ENCODE peak calls at places on chromosomes 7 and 10, in eight cellular contexts. One of them, this sample, is unnamed. For H3K27me3, the result is how much of the 10 kb centered on the place peaks cover.

GRCh38 chr7:113197274-113197673 is 78.9 kb upstream of the SMIM30 start:
- DNase-seq in stomach: no peak
- DNase-seq in GM23338: no peak
- DNase-seq in Panc1: no peak
- DNase-seq in brain microvascular endothelial cell: peak
- DNase-seq in BE2C: no peak
- DNase-seq in neural progenitor cell: no peak
- DNase-seq in uterus: no peak
- DNase-seq in this sample: no peak

GRCh38 chr7:47361746-47362215 is 220.1 kb downstream of the TNS3 start:
- DNase-seq in Panc1: no peak
- DNase-seq in stomach: peak
- DNase-seq in GM23338: no peak
- DNase-seq in uterus: no peak
- DNase-seq in brain microvascular endothelial cell: peak
- DNase-seq in neural progenitor cell: no peak
- DNase-seq in BE2C: no peak
- DNase-seq in this sample: peak

GRCh38 chr7:108144931-108145330 is 14.8 kb upstream of the LAMB4 start:
- DNase-seq in GM23338: no peak
- DNase-seq in BE2C: no peak
- DNase-seq in neural progenitor cell: no peak
- DNase-seq in Panc1: no peak
- DNase-seq in brain microvascular endothelial cell: no peak
- DNase-seq in uterus: no peak
- DNase-seq in stomach: no peak
- DNase-seq in this sample: no peak

GRCh38 chr7:41403291-41403690 is 299.6 kb downstream of the INHBA start:
- DNase-seq in brain microvascular endothelial cell: no peak
- DNase-seq in uterus: no peak
- DNase-seq in BE2C: no peak
- DNase-seq in stomach: no peak
- DNase-seq in neural progenitor cell: peak
- DNase-seq in GM23338: peak
- DNase-seq in Panc1: no peak
- DNase-seq in this sample: no peak

GRCh38 chr7:40531946-40532345 is 397.1 kb downstream of the SUGCT start:
- DNase-seq in BE2C: no peak
- DNase-seq in Panc1: no peak
- DNase-seq in uterus: no peak
- DNase-seq in brain microvascular endothelial cell: no peak
- DNase-seq in neural progenitor cell: no peak
- DNase-seq in GM23338: no peak
- DNase-seq in stomach: no peak
- DNase-seq in this sample: no peak

GRCh38 chr7:83547526-83547925 is 101.4 kb downstream of the SEMA3E start:
- DNase-seq in GM23338: no peak
- DNase-seq in Panc1: no peak
- DNase-seq in uterus: no peak
- DNase-seq in brain microvascular endothelial cell: peak
- DNase-seq in stomach: peak
- DNase-seq in BE2C: peak
- DNase-seq in neural progenitor cell: no peak
- DNase-seq in this sample: no peak

GRCh38 chr7:84277628-84278224 is 83.1 kb upstream of the SEMA3A start:
- DNase-seq in stomach: no peak
- DNase-seq in neural progenitor cell: peak
- DNase-seq in brain microvascular endothelial cell: no peak
- DNase-seq in Panc1: no peak
- DNase-seq in uterus: no peak
- DNase-seq in BE2C: no peak
- DNase-seq in GM23338: peak
- DNase-seq in this sample: no peak

GRCh38 chr10:21260060-21260792 is 265.3 kb downstream of the SKIDA1 start:
- DNase-seq in BE2C: no peak
- DNase-seq in stomach: no peak
- DNase-seq in brain microvascular endothelial cell: no peak
- DNase-seq in Panc1: no peak
- DNase-seq in GM23338: no peak
- DNase-seq in uterus: no peak
- DNase-seq in neural progenitor cell: no peak
- DNase-seq in this sample: peak

GRCh38 chr7:46682841-46683624 is 762.0 kb upstream of the IGFBP3 start:
- DNase-seq in stomach: no peak
- DNase-seq in BE2C: no peak
- DNase-seq in brain microvascular endothelial cell: peak
- DNase-seq in uterus: no peak
- DNase-seq in neural progenitor cell: no peak
- DNase-seq in GM23338: no peak
- DNase-seq in Panc1: no peak
- DNase-seq in this sample: no peak

GRCh38 chr10:5168897-5169296 is 16.1 kb downstream of the AKR1C8 start:
- DNase-seq in uterus: no peak
- DNase-seq in BE2C: no peak
- DNase-seq in Panc1: no peak
- DNase-seq in brain microvascular endothelial cell: no peak
- DNase-seq in stomach: no peak
- DNase-seq in neural progenitor cell: no peak
- DNase-seq in GM23338: no peak
- DNase-seq in this sample: no peak

GRCh38 chr10:3987142-3987974 is 202.3 kb upstream of the KLF6 start:
- DNase-seq in neural progenitor cell: no peak
- DNase-seq in stomach: no peak
- DNase-seq in uterus: no peak
- DNase-seq in GM23338: no peak
- DNase-seq in BE2C: peak
- DNase-seq in Panc1: no peak
- DNase-seq in brain microvascular endothelial cell: no peak
- DNase-seq in this sample: no peak

GRCh38 chr10:4131407-4132215 is 346.6 kb upstream of the KLF6 start:
- DNase-seq in Panc1: no peak
- DNase-seq in brain microvascular endothelial cell: peak
- DNase-seq in uterus: no peak
- DNase-seq in neural progenitor cell: no peak
- DNase-seq in GM23338: no peak
- DNase-seq in BE2C: no peak
- DNase-seq in stomach: no peak
- DNase-seq in this sample: no peak

GRCh38 chr10:132544744-132545658 is 7.4 kb downstream of the INPP5A start:
- DNase-seq in stomach: no peak
- DNase-seq in GM23338: no peak
- DNase-seq in Panc1: no peak
- DNase-seq in uterus: peak
- DNase-seq in BE2C: no peak
- DNase-seq in neural progenitor cell: no peak
- DNase-seq in brain microvascular endothelial cell: no peak
- DNase-seq in this sample: peak

GRCh38 chr7:73769481-73770001 is 529 bp downstream of the CLDN3 start:
- DNase-seq in brain microvascular endothelial cell: no peak
- DNase-seq in uterus: no peak
- DNase-seq in BE2C: no peak
- DNase-seq in stomach: no peak
- DNase-seq in GM23338: no peak
- DNase-seq in neural progenitor cell: no peak
- DNase-seq in Panc1: no peak
- DNase-seq in this sample: no peak

GRCh38 chr7:153190452-153190851 is 430.9 kb downstream of the ACTR3B start:
- DNase-seq in uterus: no peak
- DNase-seq in GM23338: peak
- DNase-seq in stomach: no peak
- DNase-seq in brain microvascular endothelial cell: no peak
- DNase-seq in neural progenitor cell: peak
- DNase-seq in BE2C: peak
- DNase-seq in Panc1: no peak
- DNase-seq in this sample: no peak

GRCh38 chr10:38032881-38033280 is 22.4 kb downstream of the ZNF33A start:
- DNase-seq in brain microvascular endothelial cell: no peak
- DNase-seq in neural progenitor cell: no peak
- DNase-seq in BE2C: no peak
- DNase-seq in GM23338: no peak
- DNase-seq in uterus: no peak
- DNase-seq in stomach: no peak
- DNase-seq in Panc1: no peak
- DNase-seq in this sample: no peak

GRCh38 chr7:105788816-105789349 is 87.5 kb downstream of the ATXN7L1 start:
- DNase-seq in brain microvascular endothelial cell: no peak
- DNase-seq in neural progenitor cell: no peak
- DNase-seq in stomach: no peak
- DNase-seq in uterus: no peak
- DNase-seq in BE2C: no peak
- DNase-seq in GM23338: peak
- DNase-seq in Panc1: no peak
- DNase-seq in this sample: no peak

GRCh38 chr7:105786520-105786919 is 89.9 kb downstream of the ATXN7L1 start:
- DNase-seq in brain microvascular endothelial cell: no peak
- DNase-seq in GM23338: no peak
- DNase-seq in Panc1: no peak
- DNase-seq in BE2C: no peak
- DNase-seq in stomach: no peak
- DNase-seq in uterus: no peak
- DNase-seq in neural progenitor cell: no peak
- DNase-seq in this sample: no peak

GRCh38 chr7:105788356-105788755 is 88.0 kb downstream of the ATXN7L1 start:
- DNase-seq in neural progenitor cell: no peak
- DNase-seq in BE2C: no peak
- DNase-seq in stomach: no peak
- DNase-seq in GM23338: peak
- DNase-seq in brain microvascular endothelial cell: no peak
- DNase-seq in Panc1: no peak
- DNase-seq in uterus: no peak
- DNase-seq in this sample: no peak

GRCh38 chr7:105787071-105787470 is 89.3 kb downstream of the ATXN7L1 start:
- DNase-seq in brain microvascular endothelial cell: no peak
- DNase-seq in neural progenitor cell: no peak
- DNase-seq in stomach: no peak
- DNase-seq in BE2C: no peak
- DNase-seq in uterus: no peak
- DNase-seq in GM23338: no peak
- DNase-seq in Panc1: no peak
- DNase-seq in this sample: no peak

DNA sequence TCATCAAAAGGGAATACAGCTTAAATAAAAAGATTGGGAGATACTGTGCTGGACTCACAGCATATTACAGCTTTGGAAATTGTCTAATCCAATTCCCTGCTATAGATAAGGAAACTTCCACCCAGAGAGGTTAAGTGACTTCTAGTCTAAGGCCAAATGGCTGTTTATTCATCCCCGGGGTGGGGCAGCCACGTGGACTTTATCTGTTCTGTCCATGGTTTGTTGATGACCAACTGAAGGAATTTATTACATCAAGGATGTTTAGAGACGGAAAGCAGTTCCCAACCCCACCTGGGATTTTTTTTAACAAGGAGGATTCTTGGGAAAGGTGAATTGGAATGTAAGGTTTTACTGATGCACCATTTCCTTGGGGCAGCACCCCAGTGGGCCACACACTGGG is 88.6 kb downstream of the ATXN7L1 start:
- DNase-seq in brain microvascular endothelial cell: no peak
- DNase-seq in GM23338: no peak
- DNase-seq in neural progenitor cell: no peak
- DNase-seq in stomach: no peak
- DNase-seq in uterus: no peak
- DNase-seq in Panc1: no peak
- DNase-seq in BE2C: no peak
- DNase-seq in this sample: no peak
- H3K27me3 ChIP-seq in brain microvascular endothelial cell: under half
- H3K27me3 ChIP-seq in GM23338: under half
- H3K27me3 ChIP-seq in neural progenitor cell: under half
- H3K27me3 ChIP-seq in stomach: under half
- H3K27me3 ChIP-seq in uterus: under half
- H3K27me3 ChIP-seq in Panc1: under half
- H3K27me3 ChIP-seq in BE2C: under half
- H3K27me3 ChIP-seq in this sample: under half

DNA sequence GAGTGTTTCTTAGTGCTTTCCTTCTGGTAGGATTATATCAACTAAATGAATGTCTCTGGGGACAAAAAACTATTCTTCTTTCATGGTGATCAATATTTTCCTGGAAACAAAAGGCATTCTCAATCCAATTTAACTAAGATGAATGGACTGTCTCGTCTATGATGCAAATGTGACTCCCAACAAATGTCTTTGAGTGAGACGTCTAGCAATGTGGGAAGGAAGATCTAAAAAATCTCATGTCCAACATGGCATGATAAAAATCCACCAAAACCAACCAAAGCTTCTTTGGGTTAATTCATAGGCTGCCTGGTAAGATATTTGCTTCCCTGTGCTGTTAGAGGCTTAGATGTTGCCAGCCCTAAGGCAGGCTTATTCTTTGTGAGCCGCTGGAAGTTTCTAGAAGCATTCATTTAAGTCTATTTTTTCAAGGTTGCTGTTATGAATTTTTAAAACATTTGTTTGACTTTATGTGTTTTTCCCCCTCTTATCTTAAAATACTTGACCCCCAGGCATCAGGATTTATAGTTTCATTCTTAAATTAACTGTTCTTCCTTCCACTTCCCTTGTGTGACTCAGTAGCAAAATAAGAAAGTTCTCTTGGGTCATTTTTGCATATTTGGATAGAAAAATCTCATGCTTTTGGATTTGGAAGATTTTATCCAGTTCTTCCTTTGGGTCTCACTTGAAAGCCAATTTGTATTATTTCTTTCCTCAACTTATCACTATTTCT is 156.3 kb downstream of the NRP1 start:
- DNase-seq in BE2C: no peak
- DNase-seq in Panc1: no peak
- DNase-seq in GM23338: no peak
- DNase-seq in neural progenitor cell: no peak
- DNase-seq in uterus: no peak
- DNase-seq in brain microvascular endothelial cell: no peak
- DNase-seq in stomach: no peak
- DNase-seq in this sample: no peak
- H3K4me3 ChIP-seq in BE2C: no peak
- H3K4me3 ChIP-seq in Panc1: no peak
- H3K4me3 ChIP-seq in GM23338: no peak
- H3K4me3 ChIP-seq in neural progenitor cell: no peak
- H3K4me3 ChIP-seq in uterus: no peak
- H3K4me3 ChIP-seq in brain microvascular endothelial cell: no peak
- H3K4me3 ChIP-seq in stomach: no peak
- H3K4me3 ChIP-seq in this sample: no peak

GRCh38 chr10:103066141-103067098 is 126.7 kb downstream of the NT5C2 start:
- DNase-seq in stomach: no peak
- DNase-seq in BE2C: no peak
- DNase-seq in Panc1: no peak
- DNase-seq in uterus: no peak
- DNase-seq in neural progenitor cell: no peak
- DNase-seq in brain microvascular endothelial cell: no peak
- DNase-seq in GM23338: no peak
- DNase-seq in this sample: no peak
- TF ChIP-seq CTCF in stomach: no peak
- TF ChIP-seq CTCF in BE2C: no peak
- TF ChIP-seq CTCF in Panc1: no peak
- TF ChIP-seq CTCF in uterus: no peak
- TF ChIP-seq CTCF in neural progenitor cell: no peak
- TF ChIP-seq CTCF in brain microvascular endothelial cell: no peak
- TF ChIP-seq CTCF in GM23338: no peak
- TF ChIP-seq CTCF in this sample: no peak

DNA sequence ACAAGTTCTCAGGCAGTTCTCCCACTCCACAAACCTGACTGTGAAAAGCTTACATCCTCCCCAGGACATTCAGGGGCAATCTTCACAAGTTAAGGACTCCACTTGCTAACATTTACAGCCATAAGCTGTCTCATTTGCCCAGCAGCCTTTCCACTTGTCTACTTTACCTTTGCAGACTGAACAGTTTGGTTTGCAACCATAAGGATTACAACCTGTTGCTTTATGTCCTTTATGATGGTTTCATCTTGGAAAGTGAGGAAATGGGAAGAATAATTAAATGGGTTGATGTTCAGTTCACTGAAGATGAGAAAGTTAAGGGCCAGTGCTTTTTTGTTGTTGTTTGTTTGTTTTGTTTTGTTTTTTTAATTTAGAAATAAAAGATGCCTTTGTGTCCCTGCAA is 92.4 kb downstream of the FAM204A start:
- DNase-seq in GM23338: no peak
- DNase-seq in neural progenitor cell: no peak
- DNase-seq in Panc1: no peak
- DNase-seq in brain microvascular endothelial cell: no peak
- DNase-seq in uterus: no peak
- DNase-seq in stomach: no peak
- DNase-seq in BE2C: no peak
- DNase-seq in this sample: no peak
- H3K27me3 ChIP-seq in GM23338: under half
- H3K27me3 ChIP-seq in neural progenitor cell: under half
- H3K27me3 ChIP-seq in Panc1: under half
- H3K27me3 ChIP-seq in brain microvascular endothelial cell: under half
- H3K27me3 ChIP-seq in uterus: under half
- H3K27me3 ChIP-seq in stomach: under half
- H3K27me3 ChIP-seq in BE2C: under half
- H3K27me3 ChIP-seq in this sample: half or more